ENCODE peak calls at places on chromosome 5, in five cellular contexts. H is aorta; L is CD4-positive, CD25-positive, alpha-beta regulatory T cell; Z is uterus; R is colonic mucosa. F is an unnamed sample. For H3K9me3, the result is how much of the 10 kb centered on the place peaks cover.

GRCh38 chr5:12780536-12780935 is 876.3 kb upstream of the CTNND2 start:
- DNase-seq in H (no peak), L (no peak), Z (no peak), R (no peak), F (no peak)

GRCh38 chr5:56025303-56025885 is 30.6 kb upstream of the IL6ST start:
- DNase-seq in H (no peak), L (no peak), Z (no peak), R (peak), F (no peak)

GRCh38 chr5:43227655-43228054 is 35.6 kb downstream of the NIM1K start:
- DNase-seq in H (no peak), L (no peak), Z (no peak), R (no peak), F (no peak)

GRCh38 chr5:117486879-117487391 is 912.3 kb upstream of the SEMA6A start:
- DNase-seq in H (no peak), L (no peak), Z (no peak), R (peak), F (no peak)

GRCh38 chr5:6365977-6366590 is 12.3 kb downstream of the MED10 start:
- DNase-seq in H (no peak), L (no peak), Z (no peak), R (no peak), F (no peak)

GRCh38 chr5:80227979-80228596 is 27.8 kb downstream of the SERINC5 start:
- DNase-seq in H (no peak), L (no peak), Z (no peak), R (no peak), F (no peak)

GRCh38 chr5:65394078-65394477 is 87.6 kb downstream of the ADAMTS6 start:
- DNase-seq in H (no peak), L (no peak), Z (peak), R (no peak), F (no peak)

GRCh38 chr5:128635379-128635778 is 97.3 kb upstream of the FBN2 start:
- DNase-seq in H (no peak), L (no peak), Z (no peak), R (no peak), F (no peak)

GRCh38 chr5:45205403-45205961 is 396.7 kb downstream of the MRPS30 start:
- DNase-seq in H (no peak), L (no peak), Z (no peak), R (no peak), F (no peak)

DNA sequence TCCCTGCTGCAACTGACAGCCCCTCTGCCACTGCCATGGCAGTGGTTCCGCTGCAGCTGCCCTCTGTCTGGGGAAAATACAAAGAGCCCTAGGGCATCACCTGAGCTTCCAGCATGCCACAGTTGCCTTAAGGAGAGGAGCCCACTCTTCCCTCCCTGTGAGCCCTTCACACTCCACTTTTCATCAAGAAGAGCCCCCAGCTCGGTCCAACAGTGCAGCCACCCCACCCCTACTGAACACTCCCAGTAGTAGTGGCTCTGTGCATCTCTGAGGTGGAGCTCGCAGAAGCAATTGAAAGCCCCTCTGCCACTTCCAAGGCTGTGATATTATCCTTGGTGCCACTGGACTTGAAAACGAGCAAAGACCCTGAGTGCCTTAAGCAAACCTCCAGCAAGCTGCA is 696.8 kb upstream of the COX7C start:
- DNase-seq in H (no peak), L (no peak), Z (no peak), R (no peak), F (no peak)
- H3K9me3 ChIP-seq in H (under half), L (under half), Z (under half), R (under half), F (under half)

DNA sequence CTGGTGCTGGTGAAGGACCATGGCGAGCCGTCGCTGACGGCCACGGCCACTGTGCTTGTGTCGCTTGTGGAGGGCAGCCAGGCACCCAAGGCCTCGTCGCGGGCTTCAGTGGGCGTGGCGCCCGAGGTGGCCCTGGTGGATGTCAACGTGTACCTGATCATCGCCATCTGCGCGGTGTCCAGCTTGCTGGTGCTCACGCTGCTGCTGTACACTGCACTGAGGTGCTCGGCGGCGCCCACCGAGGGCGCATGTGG is 2.2 kb downstream of the PCDHA10 start:
- DNase-seq in H (no peak), L (no peak), Z (no peak), R (no peak), F (no peak)
- H3K9me3 ChIP-seq in H (under half), L (under half), Z (under half), R (under half), F (under half)

GRCh38 chr5:178383919-178384814 is 151.6 kb upstream of the PHYKPL start:
- DNase-seq in H (peak), L (no peak), Z (no peak), R (no peak), F (no peak)

GRCh38 chr5:178381206-178381605 is 148.6 kb upstream of the PHYKPL start:
- DNase-seq in H (peak), L (no peak), Z (no peak), R (no peak), F (no peak)

GRCh38 chr5:178383301-178383918 is 150.8 kb upstream of the PHYKPL start:
- DNase-seq in H (peak), L (no peak), Z (no peak), R (no peak), F (no peak)

GRCh38 chr5:178381921-178382688 is 149.5 kb upstream of the PHYKPL start:
- DNase-seq in H (peak), L (no peak), Z (no peak), R (no peak), F (no peak)

GRCh38 chr5:178382689-178383276 is 150.2 kb upstream of the PHYKPL start:
- DNase-seq in H (peak), L (no peak), Z (no peak), R (no peak), F (no peak)
- H3K9me3 ChIP-seq in H (under half), L (under half), Z (under half), R (under half), F (under half)

DNA sequence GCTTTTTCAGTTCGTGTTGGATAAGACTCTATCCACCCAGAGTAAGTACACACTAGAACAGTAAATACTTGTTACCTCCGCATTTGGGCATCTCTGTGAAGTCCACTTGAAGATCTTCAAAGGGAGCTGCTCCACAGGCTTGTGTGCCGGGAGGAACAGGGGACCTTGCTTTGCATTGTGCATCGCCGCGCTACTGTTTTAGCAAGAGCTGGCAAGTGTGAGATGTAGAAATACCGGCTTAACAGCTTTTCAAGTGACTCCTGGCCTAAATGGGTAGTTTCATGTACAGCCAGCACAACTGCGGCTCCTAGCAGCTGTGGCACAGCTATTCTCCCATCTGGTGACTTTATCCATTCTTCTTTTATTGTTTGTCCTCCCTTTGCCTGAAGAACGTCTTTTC is 8.4 kb upstream of the ZNF354C start:
- DNase-seq in H (no peak), L (no peak), Z (no peak), R (no peak), F (no peak)
- H3K9me3 ChIP-seq in H (under half), L (under half), Z (under half), R (under half), F (under half)

GRCh38 chr5:145407300-145408047 is 427.7 kb downstream of the PRELID2 start:
- DNase-seq in H (no peak), L (no peak), Z (no peak), R (no peak), F (no peak)

GRCh38 chr5:145403959-145404358 is 431.2 kb downstream of the PRELID2 start:
- DNase-seq in H (no peak), L (no peak), Z (no peak), R (no peak), F (no peak)

DNA sequence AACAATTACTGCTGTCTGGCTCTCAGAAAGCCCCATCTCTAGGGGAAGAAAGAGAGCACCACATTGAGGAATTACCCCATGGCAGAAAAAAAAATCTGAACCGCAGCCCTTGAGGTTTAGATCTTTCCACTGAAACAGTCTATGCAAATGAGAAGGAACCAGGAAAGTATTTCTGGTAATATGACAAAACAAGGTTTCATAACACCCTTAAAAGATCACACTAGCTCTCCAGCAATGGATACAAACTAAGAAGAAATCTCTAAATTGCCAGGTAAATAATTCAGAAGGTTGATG is 427.1 kb downstream of the PRELID2 start:
- DNase-seq in H (no peak), L (no peak), Z (no peak), R (no peak), F (no peak)
- H3K9me3 ChIP-seq in H (under half), L (under half), Z (under half), R (under half), F (under half)

GRCh38 chr5:9059920-9060691 is 485.8 kb downstream of the SEMA5A start:
- DNase-seq in H (peak), L (no peak), Z (peak), R (no peak), F (no peak)

GRCh38 chr5:9057406-9058000 is 488.4 kb downstream of the SEMA5A start:
- DNase-seq in H (no peak), L (no peak), Z (no peak), R (no peak), F (no peak)

GRCh38 chr5:9058161-9058560 is 487.7 kb downstream of the SEMA5A start:
- DNase-seq in H (no peak), L (no peak), Z (no peak), R (no peak), F (no peak)

GRCh38 chr5:9056046-9056445 is 489.8 kb downstream of the SEMA5A start:
- DNase-seq in H (no peak), L (no peak), Z (no peak), R (no peak), F (no peak)

GRCh38 chr5:9058666-9059065 is 487.2 kb downstream of the SEMA5A start:
- DNase-seq in H (no peak), L (no peak), Z (no peak), R (no peak), F (no peak)
- H3K9me3 ChIP-seq in H (under half), L (under half), Z (under half), R (under half), F (under half)

DNA sequence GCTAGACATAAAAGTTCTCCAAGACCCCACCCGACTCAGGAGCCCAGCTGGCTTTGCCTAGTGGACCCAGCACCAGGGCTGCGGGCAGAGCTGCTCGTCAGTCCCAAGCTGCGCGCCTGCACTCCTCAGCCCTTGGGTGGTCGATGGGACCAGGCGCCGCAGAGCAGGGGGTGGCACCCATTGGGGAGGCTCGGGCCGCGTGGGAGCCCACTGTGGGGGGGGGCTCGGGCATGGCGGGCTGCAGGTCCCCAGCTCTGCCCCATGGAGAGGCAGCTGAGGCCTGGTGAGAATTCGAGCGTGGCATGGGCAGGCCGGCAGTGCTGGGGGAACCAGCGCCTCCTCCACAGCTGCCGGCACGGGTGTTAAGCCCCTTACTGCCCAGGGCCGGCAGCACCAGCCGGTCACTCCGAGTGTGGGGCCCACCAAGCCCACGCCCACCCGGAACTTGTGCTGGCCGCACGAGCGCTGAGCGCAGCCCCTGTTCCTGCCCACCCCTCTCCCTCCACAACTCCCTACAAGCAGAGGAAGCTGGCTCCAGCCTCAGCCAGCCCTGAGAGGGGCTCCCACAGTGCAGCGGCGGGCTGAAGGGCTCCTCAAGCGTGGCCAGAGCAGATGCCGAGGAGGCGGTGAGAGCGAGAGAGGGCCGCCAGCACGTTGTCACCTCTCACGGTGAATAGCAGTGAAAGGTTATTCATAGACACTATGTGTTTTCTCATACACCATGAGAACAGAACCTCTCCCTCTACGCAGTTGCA is 54.9 kb downstream of the RAPGEF6 start:
- DNase-seq in H (no peak), L (no peak), Z (no peak), R (no peak), F (no peak)
- H3K9me3 ChIP-seq in H (under half), L (under half), Z (under half), R (under half), F (under half)

DNA sequence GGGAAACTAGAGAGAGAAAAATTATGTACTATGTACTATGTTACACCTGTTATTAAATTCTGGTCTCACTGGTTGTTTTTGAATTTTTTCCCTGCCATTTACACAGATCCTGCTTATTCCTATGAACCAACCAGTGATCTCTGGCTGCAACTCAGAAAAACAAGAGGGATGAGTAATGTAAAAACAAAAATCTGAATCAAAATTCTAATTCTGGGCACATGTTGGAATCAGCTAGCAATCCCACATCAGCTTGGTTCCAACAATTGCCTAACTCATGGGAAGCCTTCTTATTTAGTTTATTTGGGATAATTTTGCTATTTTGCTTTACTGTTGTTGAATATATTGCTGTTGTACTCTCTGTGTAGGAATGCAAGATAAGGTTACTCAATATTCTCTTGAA is 78.3 kb downstream of the PLK2 start:
- DNase-seq in H (no peak), L (no peak), Z (no peak), R (no peak), F (no peak)
- H3K9me3 ChIP-seq in H (under half), L (under half), Z (under half), R (under half), F (under half)

DNA sequence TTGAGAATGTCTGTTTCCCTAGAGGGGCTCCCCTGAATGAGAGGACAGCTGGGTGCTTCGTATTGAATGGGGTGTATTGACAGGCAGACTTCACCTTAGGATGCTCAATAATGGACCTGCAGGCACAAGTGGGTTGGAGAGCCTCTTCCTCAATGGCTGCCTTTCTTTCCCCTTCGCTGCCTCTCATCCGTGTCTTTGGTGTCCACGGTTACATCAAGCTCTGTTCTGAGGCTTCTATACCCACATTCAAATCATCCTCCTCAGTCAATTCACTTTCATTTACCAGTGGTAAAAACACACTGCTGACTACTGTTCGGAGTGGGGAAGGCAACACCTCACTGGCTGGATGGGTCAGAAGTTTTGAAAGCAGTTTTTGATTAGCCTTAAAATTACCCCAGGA is 20.6 kb downstream of the LIX1 start:
- DNase-seq in H (no peak), L (no peak), Z (no peak), R (no peak), F (no peak)
- H3K9me3 ChIP-seq in H (under half), L (under half), Z (under half), R (under half), F (under half)

DNA sequence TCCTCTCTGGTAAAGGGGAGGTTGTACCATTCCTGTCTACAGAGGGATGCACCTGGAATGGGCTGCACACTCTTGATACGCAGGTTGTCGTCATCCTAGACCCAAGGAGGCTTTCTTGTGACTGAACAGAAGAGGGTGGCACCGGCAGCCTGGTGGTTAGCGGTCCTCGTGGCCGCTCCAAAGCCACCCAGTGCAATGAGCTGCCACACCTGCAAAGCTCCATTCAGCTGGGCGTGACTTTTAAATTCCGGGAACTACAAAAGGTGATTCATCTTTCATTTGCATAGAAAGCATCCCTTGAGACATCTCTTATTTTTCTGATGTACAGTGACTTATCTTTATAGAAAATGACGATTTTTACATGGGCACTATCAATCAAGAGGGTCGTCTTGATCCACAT is 286.1 kb upstream of the IRX1 start:
- DNase-seq in H (no peak), L (no peak), Z (no peak), R (no peak), F (no peak)
- H3K9me3 ChIP-seq in H (under half), L (under half), Z (under half), R (under half), F (under half)